ENCODE peak calls at places on chromosome 12, in seven cellular contexts. X is upper lobe of right lung, M is A549, O is thyroid gland, R is H9, S is left ventricle myocardium inferior, T is heart left ventricle. E is an unnamed sample.

GRCh38 chr12:106736051-106736957 is 38.2 kb upstream of the RIC8B start:
- DNase-seq in X (no peak), M (peak; percentile 58), O (peak; percentile 32), R (no peak), S (no peak), T (no peak), E (no peak)

GRCh38 chr12:22046968-22047390 is 961 bp downstream of the CMAS start:
- DNase-seq in X (no peak), M (no peak), O (no peak), R (no peak), S (no peak), T (no peak), E (no peak)

GRCh38 chr12:132154941-132155770 is 10.9 kb downstream of the NOC4L start:
- DNase-seq in X (no peak), M (peak; percentile 36), O (no peak), R (no peak), S (peak; percentile 9), T (no peak), E (no peak)

GRCh38 chr12:104655059-104655609 is 198.4 kb downstream of the CHST11 start:
- DNase-seq in X (no peak), M (no peak), O (no peak), R (no peak), S (no peak), T (no peak), E (no peak)

GRCh38 chr12:12486661-12487240 is 75.9 kb downstream of the DUSP16 start:
- DNase-seq in X (no peak), M (no peak), O (no peak), R (no peak), S (no peak), T (no peak), E (no peak)

GRCh38 chr12:82835217-82835616 is 148.5 kb downstream of the TMTC2 start:
- DNase-seq in X (no peak), M (no peak), O (no peak), R (no peak), S (no peak), T (no peak), E (no peak)

GRCh38 chr12:75890141-75890540 is 141.4 kb downstream of the PHLDA1 start:
- DNase-seq in X (no peak), M (no peak), O (no peak), R (no peak), S (no peak), T (no peak), E (no peak)

GRCh38 chr12:50085615-50085928 is 430 bp downstream of the SMARCD1 start:
- DNase-seq in X (no peak), M (no peak), O (no peak), R (no peak), S (no peak), T (no peak), E (no peak)

DNA sequence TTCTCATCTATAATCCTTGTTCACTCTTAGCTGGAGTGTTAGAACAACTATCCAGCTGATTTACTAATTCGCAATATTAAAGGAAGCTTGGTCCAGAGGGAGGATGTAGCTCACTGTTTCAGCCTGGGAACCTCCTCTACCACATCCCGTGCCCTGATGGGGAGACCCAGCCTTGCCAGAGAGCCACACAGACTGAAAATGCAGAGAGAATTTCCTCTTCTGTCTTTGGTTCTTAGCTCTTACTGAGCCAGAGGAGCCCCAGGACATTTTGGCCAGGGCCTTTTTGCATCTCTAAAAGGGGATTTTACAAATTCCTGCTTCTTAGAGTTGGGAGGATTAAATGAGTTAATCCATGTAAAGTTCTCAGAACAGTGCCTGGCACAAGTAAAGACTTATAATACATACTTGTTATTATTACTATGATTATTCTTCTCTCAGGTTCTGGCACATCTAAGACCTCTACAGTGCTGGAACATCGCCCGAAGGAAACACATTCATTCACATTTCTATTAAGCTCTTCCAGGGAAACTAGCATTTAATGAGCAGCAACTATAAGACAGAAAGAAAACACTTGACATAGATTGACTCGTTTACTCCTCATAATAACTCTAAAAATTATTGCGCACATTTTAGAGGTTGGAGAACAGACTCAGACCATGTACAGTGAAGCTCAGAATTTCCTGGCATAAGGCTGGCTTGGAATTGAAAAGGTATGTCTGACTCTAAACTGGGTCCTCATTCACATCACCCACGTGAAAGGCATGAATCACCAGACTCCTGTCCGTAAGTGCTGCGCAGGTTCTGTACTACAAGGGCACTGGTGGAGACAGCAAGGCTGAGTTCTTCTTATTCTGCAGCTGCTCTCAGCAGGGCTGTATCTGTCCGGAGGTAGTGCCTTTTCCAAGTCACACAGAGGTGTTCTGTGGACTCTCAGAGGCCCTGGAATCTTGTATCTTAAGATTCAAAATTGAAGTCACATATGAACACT is 27.8 kb upstream of the AEBP2 start:
- DNase-seq in X (no peak), M (no peak), O (no peak), R (peak; percentile 75), S (no peak), T (no peak), E (no peak)
- H3K4me1 ChIP-seq in X (peaks cover 7% of the 10 kb centered on the region), M (no peaks in the 10 kb centered on the region), O (no peaks in the 10 kb centered on the region), R (peaks cover 2% of the 10 kb centered on the region), S (peaks cover 32% of the 10 kb centered on the region), T (peaks cover 12% of the 10 kb centered on the region), E (no peaks in the 10 kb centered on the region)

GRCh38 chr12:59164991-59165718 is 244.9 kb upstream of the LRIG3 start:
- DNase-seq in X (no peak), M (peak; percentile 42), O (no peak), R (no peak), S (no peak), T (no peak), E (no peak)
- TF ChIP-seq CTCF in X (peak; percentile 57), M (peak; percentile 57), O (peak; percentile 59), R (peak; percentile 75), S (peak; percentile 62), T (peak; percentile 61), E (peak; percentile 57)

GRCh38 chr12:95439578-95440230 is 34.2 kb upstream of the METAP2 start:
- DNase-seq in X (no peak), M (no peak), O (no peak), R (no peak), S (no peak), T (no peak), E (no peak)
- H3K27ac ChIP-seq in X (no peak overlapping the region), M (no peak overlapping the region), O (no peak overlapping the region), R (no peak overlapping the region), S (no peak overlapping the region), T (no peak overlapping the region), E (no peak overlapping the region)

GRCh38 chr12:130879212-130879686 is 7.4 kb downstream of the RAN start:
- DNase-seq in X (no peak), M (no peak), O (no peak), R (no peak), S (no peak), T (no peak), E (no peak)
- H3K4me1 ChIP-seq in X (no peaks in the 10 kb centered on the region), M (peaks cover 11% of the 10 kb centered on the region), O (peaks cover under 1% of the 10 kb centered on the region), R (no peaks in the 10 kb centered on the region), S (peaks cover 7% of the 10 kb centered on the region), T (no peaks in the 10 kb centered on the region), E (no peaks in the 10 kb centered on the region)

DNA sequence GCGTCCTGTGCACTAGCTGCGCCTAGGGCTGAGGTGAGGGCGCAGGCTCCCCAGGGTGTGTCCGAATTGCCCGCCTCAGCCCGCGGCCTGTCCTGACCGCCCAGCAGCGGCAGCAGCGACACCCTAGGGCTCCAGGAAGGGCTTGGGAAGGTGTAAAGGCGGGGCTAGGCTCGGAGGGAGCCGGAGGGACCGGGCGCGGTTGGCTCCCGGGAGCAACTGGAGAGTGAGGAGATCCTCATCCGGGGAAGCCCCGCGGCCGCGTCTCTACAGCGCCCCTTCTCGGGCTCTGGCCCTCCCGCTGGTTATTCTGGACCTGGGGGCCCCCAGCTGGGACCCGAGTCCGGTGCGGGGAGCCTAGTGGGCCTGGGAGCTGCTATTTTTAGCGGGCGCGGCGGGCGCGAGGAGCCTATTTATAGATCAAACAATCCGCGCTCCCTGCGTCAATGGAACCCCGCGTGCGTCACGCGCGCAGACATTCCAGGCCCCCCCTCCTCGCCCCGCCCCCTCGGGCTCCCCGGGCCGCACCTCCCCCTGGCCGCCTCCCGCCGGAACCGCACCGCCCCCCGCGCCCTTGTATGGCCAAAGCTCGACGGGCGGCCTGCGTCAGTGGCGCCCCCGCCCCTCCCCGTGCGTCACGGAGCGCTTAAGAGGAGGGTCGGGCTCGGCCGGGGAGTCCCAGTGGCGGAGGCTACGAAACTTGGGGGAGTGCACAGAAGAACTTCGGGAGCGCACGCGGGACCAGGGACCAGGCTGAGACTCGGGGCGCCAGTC is at the start of gene NR4A1:
- DNase-seq in X (peak; percentile 98), M (peak; percentile 98), O (peak; percentile 99), R (peak; percentile 94), S (peak; percentile 99), T (peak; percentile 99), E (peak; percentile 98)
- TF ChIP-seq CTCF in X (no peak), M (peak; percentile 34), O (no peak), R (no peak), S (peak; percentile 27), T (peak; percentile 30), E (no peak)

GRCh38 chr12:4030938-4031702 is 157.9 kb upstream of the PARP11 start:
- DNase-seq in X (peak; percentile 95), M (peak; percentile 96), O (peak; percentile 96), R (peak; percentile 99), S (peak; percentile 82), T (peak; percentile 86), E (peak; percentile 86)
- H3K27ac ChIP-seq in X (peak overlapping the region; percentile 90), M (peak overlapping the region; percentile 78), O (peak overlapping the region; percentile 95), R (no peak overlapping the region), S (peak overlapping the region; percentile 75), T (peak overlapping the region; percentile 88), E (peak overlapping the region; percentile 80)

E was measured in testis.